ENCODE peak calls at places on chromosomes 6 and 20, in ten cellular contexts. H is K562; Y is CD8-positive, alpha-beta memory T cell; B is AG04450; A is IMR-90; W is esophagus squamous epithelium; R is cardiac muscle cell; Z is colonic mucosa; D is fibroblast of lung; T is uterus. F is an unnamed sample.

GRCh38 chr20:35015863-35016193 is 60.2 kb downstream of the MYH7B start:
- DNase-seq in Y (no peak), Z (no peak), T (no peak), W (no peak), A (no peak), R (no peak), B (no peak), H (no peak), D (no peak), F (no peak)

GRCh38 chr6:19153270-19153980 is 683.7 kb upstream of the ID4 start:
- DNase-seq in W (no peak), D (peak), Y (no peak), B (no peak), H (no peak), T (no peak), A (no peak), R (peak), Z (no peak), F (no peak)

GRCh38 chr20:22058746-22059145 is 353.3 kb downstream of the PAX1 start:
- DNase-seq in W (no peak), D (no peak), Z (no peak), B (no peak), A (no peak), H (no peak), Y (no peak), R (no peak), T (no peak), F (no peak)

GRCh38 chr20:2578430-2579192 is 42.2 kb downstream of the TMC2 start:
- DNase-seq in T (no peak), D (no peak), H (peak), R (no peak), Y (no peak), W (no peak), Z (peak), B (no peak), A (no peak), F (no peak)

GRCh38 chr20:63693975-63694595 is 2.4 kb upstream of the TNFRSF6B start:
- DNase-seq in A (no peak), W (no peak), H (no peak), D (no peak), B (no peak), R (no peak), Y (no peak), Z (no peak), T (no peak), F (peak)

GRCh38 chr20:56795492-56795891 is 166.4 kb downstream of the TFAP2C start:
- DNase-seq in Y (no peak), Z (no peak), R (no peak), D (no peak), B (no peak), T (no peak), A (no peak), W (no peak), H (no peak), F (no peak)

GRCh38 chr20:53901064-53901463 is 169.3 kb downstream of the BCAS1 start:
- DNase-seq in A (peak), Y (no peak), B (no peak), R (peak), T (no peak), W (no peak), Z (peak), D (no peak), H (no peak), F (no peak)

GRCh38 chr6:137341721-137342195 is 122.6 kb upstream of the IFNGR1 start:
- DNase-seq in B (no peak), D (peak), W (no peak), A (no peak), H (no peak), Y (peak), T (no peak), R (peak), Z (peak), F (peak)

GRCh38 chr20:45095753-45096371 is 5.1 kb downstream of the KCNS1 start:
- DNase-seq in Y (peak), Z (peak), W (no peak), H (peak), D (peak), B (no peak), A (peak), T (peak), R (peak), F (peak)

GRCh38 chr6:39791311-39791710 is 865 bp upstream of the DAAM2 start:
- DNase-seq in Z (no peak), B (no peak), D (peak), H (no peak), R (peak), W (no peak), T (no peak), A (no peak), Y (no peak), F (no peak)

GRCh38 chr6:54718541-54719023 is 128.0 kb upstream of the FAM83B start:
- DNase-seq in Z (peak), H (no peak), T (no peak), D (no peak), W (no peak), B (no peak), Y (no peak), A (no peak), R (no peak), F (no peak)

DNA sequence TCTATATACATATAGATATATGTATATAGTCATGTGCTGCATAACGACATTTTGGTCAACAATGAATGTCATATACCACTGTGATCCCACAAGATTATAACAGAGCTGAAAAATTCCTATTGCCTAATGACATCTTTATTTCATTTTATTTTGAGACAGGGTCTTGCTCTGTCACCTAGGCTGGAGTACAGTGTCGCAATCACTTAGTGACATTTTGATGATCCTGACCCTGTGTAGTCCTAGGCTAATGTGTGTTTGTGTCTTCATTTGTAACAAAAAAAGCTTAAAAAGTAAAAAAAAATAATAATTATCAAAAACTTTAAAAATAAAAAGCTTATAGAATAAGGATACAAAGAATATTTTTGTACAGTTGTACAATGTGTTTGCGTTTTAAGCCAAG is 4.0 kb upstream of the FAM8A1 start:
- DNase-seq in B (no peak), R (no peak), T (no peak), Y (no peak), D (no peak), H (no peak), Z (no peak), W (no peak), A (no peak), F (no peak)
- H3K27ac ChIP-seq in B (no peak), R (no peak), T (no peak), Y (no peak), D (no peak), H (no peak), Z (no peak), W (no peak), A (no peak), F (no peak)

GRCh38 chr20:19828233-19828632 is 70.2 kb downstream of the RIN2 start:
- DNase-seq in B (no peak), Y (peak), R (no peak), D (peak), H (no peak), A (peak), T (no peak), Z (peak), W (no peak), F (no peak)
- H3K4me3 ChIP-seq in B (no peak), Y (no peak), R (no peak), D (no peak), H (no peak), A (no peak), T (no peak), Z (no peak), W (no peak), F (no peak)

GRCh38 chr6:157268396-157268795 is 54.9 kb downstream of the TMEM242 start:
- DNase-seq in H (no peak), B (no peak), D (no peak), Y (no peak), A (no peak), T (peak), R (no peak), W (no peak), Z (no peak), F (no peak)
- H3K27ac ChIP-seq in H (no peak), B (no peak), D (no peak), Y (no peak), A (no peak), T (peak), R (no peak), W (peak), Z (no peak), F (peak)

DNA sequence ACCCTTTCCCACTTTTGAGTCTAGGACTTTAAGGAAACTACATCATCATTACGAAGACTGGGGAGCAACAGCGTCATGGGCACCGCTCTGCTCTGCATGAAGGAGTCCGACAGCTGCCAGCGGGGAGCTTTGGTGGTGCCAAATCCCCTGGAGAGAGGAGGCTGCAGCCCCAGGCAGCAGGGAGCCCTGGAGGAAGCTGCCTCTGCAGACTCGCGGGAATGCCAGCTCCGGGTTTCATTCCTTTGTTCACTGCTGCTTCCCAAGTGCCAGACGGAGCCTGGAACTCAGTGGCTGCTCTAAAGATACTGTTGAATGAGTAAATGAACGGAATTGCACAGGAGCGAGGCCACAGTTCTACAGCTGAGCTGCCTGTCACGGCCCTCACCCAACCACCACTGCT is 196.5 kb upstream of the THBS2 start:
- DNase-seq in Y (no peak), H (no peak), D (no peak), A (no peak), B (no peak), T (no peak), W (no peak), R (no peak), Z (no peak), F (no peak)
- H3K4me3 ChIP-seq in Y (no peak), H (no peak), D (no peak), A (no peak), B (no peak), T (no peak), W (no peak), R (no peak), Z (no peak), F (peak)

GRCh38 chr6:52881996-52882841 is 27.3 kb downstream of the GSTA3 start:
- DNase-seq in R (peak), Z (peak), A (peak), D (peak), Y (peak), B (peak), W (peak), T (peak), H (peak), F (peak)
- H3K27ac ChIP-seq in R (no peak), Z (no peak), A (peak), D (peak), Y (no peak), B (no peak), W (peak), T (peak), H (no peak), F (no peak)

GRCh38 chr20:24934101-24934661 is 14.9 kb upstream of the CST7 start:
- DNase-seq in A (no peak), Y (no peak), W (no peak), B (no peak), T (no peak), Z (peak), R (no peak), D (no peak), H (no peak), F (no peak)
- H3K4me3 ChIP-seq in A (no peak), Y (no peak), W (no peak), B (no peak), T (no peak), Z (no peak), R (no peak), D (no peak), H (no peak), F (no peak)

GRCh38 chr20:17941087-17941825 is 27.3 kb downstream of the SNX5 start:
- DNase-seq in Z (peak), R (no peak), W (no peak), Y (no peak), A (no peak), D (no peak), H (no peak), B (no peak), T (no peak), F (no peak)

GRCh38 chr20:17936791-17937687 is 31.6 kb downstream of the SNX5 start:
- DNase-seq in Z (peak), D (peak), T (peak), R (peak), W (no peak), A (peak), H (no peak), B (peak), Y (no peak), F (peak)

GRCh38 chr20:17939622-17940446 is 28.8 kb downstream of the SNX5 start:
- DNase-seq in W (no peak), D (no peak), Z (no peak), Y (no peak), B (no peak), T (no peak), R (no peak), A (no peak), H (no peak), F (no peak)

GRCh38 chr20:17940447-17940971 is 28.1 kb downstream of the SNX5 start:
- DNase-seq in H (no peak), R (peak), D (no peak), W (no peak), A (no peak), Z (no peak), Y (no peak), B (no peak), T (no peak), F (no peak)

DNA sequence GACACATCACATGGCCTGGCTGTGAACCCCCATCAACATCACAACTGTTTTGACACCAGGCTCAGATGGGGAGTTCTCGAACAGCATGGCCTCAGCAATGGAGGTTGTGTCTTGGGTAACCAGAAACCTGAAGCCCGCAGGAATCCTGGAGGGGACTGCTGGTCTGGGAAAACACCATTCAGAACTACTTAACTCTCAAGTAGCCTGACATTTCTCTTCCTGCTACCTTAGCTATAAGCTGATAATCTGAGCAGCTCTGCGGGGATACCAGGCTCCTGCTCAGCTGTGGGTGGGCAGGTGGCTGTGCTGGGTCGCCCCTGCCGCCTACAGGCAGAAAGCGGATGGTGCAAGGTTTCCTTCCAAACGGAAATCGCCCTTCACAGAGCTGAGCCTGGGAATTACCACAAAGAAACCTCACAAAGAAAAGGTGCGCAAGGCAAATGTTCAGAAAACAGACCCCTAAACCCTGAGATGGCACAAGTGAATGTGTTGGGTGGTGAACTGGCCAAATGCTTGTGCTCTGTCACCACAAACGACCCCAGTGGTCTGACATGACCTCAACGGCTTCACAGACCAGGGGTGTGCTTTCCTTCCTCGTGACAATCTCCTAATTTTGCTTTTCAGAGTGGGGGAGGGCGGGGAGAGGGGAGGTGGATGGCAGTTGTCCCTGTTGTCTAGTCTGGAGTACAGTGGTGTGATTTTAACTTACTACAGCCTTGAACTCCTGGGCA is 29.5 kb downstream of the SNX5 start:
- DNase-seq in Y (peak), W (no peak), H (peak), B (no peak), R (peak), D (peak), A (peak), T (peak), Z (peak), F (peak)
- H3K27ac ChIP-seq in Y (no peak), W (no peak), H (peak), B (peak), R (peak), D (peak), A (no peak), T (no peak), Z (no peak), F (no peak)

DNA sequence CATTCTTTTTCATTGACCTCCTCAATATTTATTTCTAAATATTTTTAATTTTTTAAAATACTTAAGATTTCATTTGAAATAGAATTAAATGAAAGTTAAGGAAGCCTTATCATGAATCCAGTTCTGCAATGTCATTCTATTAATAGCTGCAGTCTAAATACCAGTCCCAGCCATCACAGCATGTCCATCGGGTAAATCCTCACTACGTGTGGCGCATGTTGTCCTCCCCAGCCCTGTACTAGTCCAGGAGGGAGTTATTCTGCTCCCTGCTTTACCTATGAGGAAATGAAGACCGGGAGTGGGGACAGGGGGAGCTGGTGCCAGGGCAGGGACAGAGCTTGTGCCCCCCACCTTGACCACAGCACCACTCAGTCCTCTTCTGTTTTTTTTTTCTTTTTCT is 125.1 kb upstream of the QKI start:
- DNase-seq in A (no peak), W (no peak), Z (no peak), D (no peak), H (no peak), B (no peak), Y (no peak), T (no peak), R (no peak), F (no peak)
- H3K4me3 ChIP-seq in A (no peak), W (no peak), Z (no peak), D (no peak), H (no peak), B (no peak), Y (no peak), T (no peak), R (no peak), F (no peak)

GRCh38 chr6:31900917-31901414 is 920 bp downstream of the ZBTB12 start:
- DNase-seq in Y (no peak), B (no peak), T (no peak), H (no peak), A (no peak), D (no peak), W (no peak), Z (peak), R (no peak), F (no peak)
- H3K27ac ChIP-seq in Y (no peak), B (no peak), T (peak), H (peak), A (peak), D (no peak), W (peak), Z (peak), R (peak), F (peak)

GRCh38 chr20:496126-496696 is 33.9 kb upstream of the TBC1D20 start:
- DNase-seq in D (peak), B (no peak), R (peak), W (no peak), T (no peak), H (no peak), Y (no peak), Z (no peak), A (peak), F (no peak)
- H3K4me3 ChIP-seq in D (no peak), B (no peak), R (no peak), W (no peak), T (no peak), H (no peak), Y (no peak), Z (no peak), A (no peak), F (no peak)